ENCODE peak calls at places on chromosome 7, in five cellular contexts. One of them, this sample, is unnamed.

GRCh38 chr7:110835209-110835608 is 255.7 kb upstream of the LRRN3 start:
- DNase-seq in WERI-Rb-1: no peak
- DNase-seq in stomach: no peak
- DNase-seq in fibroblast of pulmonary artery: no peak
- DNase-seq in coronary artery: no peak
- DNase-seq in this sample: no peak

GRCh38 chr7:98102170-98102569 is 4.5 kb upstream of the LMTK2 start:
- DNase-seq in WERI-Rb-1: no peak
- DNase-seq in stomach: no peak
- DNase-seq in fibroblast of pulmonary artery: no peak
- DNase-seq in coronary artery: no peak
- DNase-seq in this sample: no peak

GRCh38 chr7:1647961-1648631 is 22.0 kb upstream of the ELFN1 start:
- DNase-seq in WERI-Rb-1: peak; percentile 59
- DNase-seq in stomach: peak; percentile 55
- DNase-seq in fibroblast of pulmonary artery: no peak
- DNase-seq in coronary artery: no peak
- DNase-seq in this sample: no peak

GRCh38 chr7:28718523-28718922 is 239.6 kb downstream of the TRIL start:
- DNase-seq in WERI-Rb-1: no peak
- DNase-seq in stomach: no peak
- DNase-seq in fibroblast of pulmonary artery: no peak
- DNase-seq in coronary artery: no peak
- DNase-seq in this sample: no peak

GRCh38 chr7:31119249-31119648 is 67.1 kb downstream of the ADCYAP1R1 start:
- DNase-seq in WERI-Rb-1: no peak
- DNase-seq in stomach: no peak
- DNase-seq in fibroblast of pulmonary artery: no peak
- DNase-seq in coronary artery: no peak
- DNase-seq in this sample: no peak

GRCh38 chr7:31744294-31744874 is 57.4 kb downstream of the PPP1R17 start:
- DNase-seq in WERI-Rb-1: peak; percentile 61
- DNase-seq in stomach: peak; percentile 61
- DNase-seq in fibroblast of pulmonary artery: peak; percentile 80
- DNase-seq in coronary artery: no peak
- DNase-seq in this sample: peak; percentile 17

GRCh38 chr7:2876031-2876862 is 32.1 kb upstream of the GNA12 start:
- DNase-seq in WERI-Rb-1: no peak
- DNase-seq in stomach: no peak
- DNase-seq in fibroblast of pulmonary artery: peak; percentile 76
- DNase-seq in coronary artery: no peak
- DNase-seq in this sample: no peak

GRCh38 chr7:99752354-99752753 is 17.4 kb upstream of the CYP3A7 start:
- DNase-seq in WERI-Rb-1: no peak
- DNase-seq in stomach: peak; percentile 62
- DNase-seq in fibroblast of pulmonary artery: no peak
- DNase-seq in coronary artery: no peak
- DNase-seq in this sample: no peak

GRCh38 chr7:130909161-130909836 is 175.3 kb upstream of the KLF14 start:
- DNase-seq in WERI-Rb-1: no peak
- DNase-seq in stomach: no peak
- DNase-seq in fibroblast of pulmonary artery: no peak
- DNase-seq in coronary artery: peak; percentile 69
- DNase-seq in this sample: no peak

GRCh38 chr7:43568529-43568928 is 14.4 kb upstream of the STK17A start:
- DNase-seq in WERI-Rb-1: no peak
- DNase-seq in stomach: no peak
- DNase-seq in fibroblast of pulmonary artery: peak; percentile 46
- DNase-seq in coronary artery: no peak
- DNase-seq in this sample: no peak

GRCh38 chr7:137354361-137354760 is 10.8 kb upstream of the PTN start:
- DNase-seq in WERI-Rb-1: no peak
- DNase-seq in stomach: no peak
- DNase-seq in fibroblast of pulmonary artery: peak; percentile 73
- DNase-seq in coronary artery: no peak
- DNase-seq in this sample: no peak

GRCh38 chr7:44748948-44749731 is 493 bp downstream of the ZMIZ2 start:
- DNase-seq in WERI-Rb-1: no peak
- DNase-seq in stomach: no peak
- DNase-seq in fibroblast of pulmonary artery: no peak
- DNase-seq in coronary artery: peak; percentile 74
- DNase-seq in this sample: no peak

GRCh38 chr7:28155964-28156363 is 24.6 kb downstream of the JAZF1 start:
- DNase-seq in WERI-Rb-1: no peak
- DNase-seq in stomach: no peak
- DNase-seq in fibroblast of pulmonary artery: peak; percentile 71
- DNase-seq in coronary artery: no peak
- DNase-seq in this sample: no peak

GRCh38 chr7:111682576-111683372 is 120.5 kb upstream of the IMMP2L start:
- DNase-seq in WERI-Rb-1: no peak
- DNase-seq in stomach: no peak
- DNase-seq in fibroblast of pulmonary artery: no peak
- DNase-seq in coronary artery: no peak
- DNase-seq in this sample: no peak

GRCh38 chr7:81846398-81846797 is 76.6 kb upstream of the HGF start:
- DNase-seq in WERI-Rb-1: no peak
- DNase-seq in stomach: no peak
- DNase-seq in fibroblast of pulmonary artery: peak; percentile 76
- DNase-seq in coronary artery: no peak
- DNase-seq in this sample: no peak

GRCh38 chr7:132742152-132742551 is 165.9 kb upstream of the PLXNA4 start:
- DNase-seq in WERI-Rb-1: no peak
- DNase-seq in stomach: peak; percentile 70
- DNase-seq in fibroblast of pulmonary artery: peak; percentile 96
- DNase-seq in coronary artery: no peak
- DNase-seq in this sample: no peak

GRCh38 chr7:25752967-25753791 is 398.8 kb upstream of the NFE2L3 start:
- DNase-seq in WERI-Rb-1: no peak
- DNase-seq in stomach: no peak
- DNase-seq in fibroblast of pulmonary artery: no peak
- DNase-seq in coronary artery: no peak
- DNase-seq in this sample: no peak

GRCh38 chr7:74380720-74381119 is 73.0 kb upstream of the GTF2IRD1 start:
- DNase-seq in WERI-Rb-1: no peak
- DNase-seq in stomach: peak; percentile 33
- DNase-seq in fibroblast of pulmonary artery: no peak
- DNase-seq in coronary artery: no peak
- DNase-seq in this sample: no peak

GRCh38 chr7:24702674-24703235 is 54.5 kb downstream of the GSDME start:
- DNase-seq in WERI-Rb-1: no peak
- DNase-seq in stomach: no peak
- DNase-seq in fibroblast of pulmonary artery: no peak
- DNase-seq in coronary artery: no peak
- DNase-seq in this sample: no peak

GRCh38 chr7:6542368-6542767 is 8.9 kb downstream of the GRID2IP start:
- DNase-seq in WERI-Rb-1: no peak
- DNase-seq in stomach: no peak
- DNase-seq in fibroblast of pulmonary artery: no peak
- DNase-seq in coronary artery: no peak
- DNase-seq in this sample: no peak

GRCh38 chr7:102103027-102103372 is 183.7 kb upstream of the SH2B2 start:
- DNase-seq in WERI-Rb-1: no peak
- DNase-seq in stomach: no peak
- DNase-seq in fibroblast of pulmonary artery: no peak
- DNase-seq in coronary artery: peak; percentile 35
- DNase-seq in this sample: no peak

GRCh38 chr7:27096756-27097514 is 1.1 kb upstream of the HOXA1 start:
- DNase-seq in WERI-Rb-1: no peak
- DNase-seq in stomach: no peak
- DNase-seq in fibroblast of pulmonary artery: no peak
- DNase-seq in coronary artery: no peak
- DNase-seq in this sample: no peak

GRCh38 chr7:67692425-67692824 is 695.8 kb downstream of the TYW1 start:
- DNase-seq in WERI-Rb-1: no peak
- DNase-seq in stomach: peak; percentile 54
- DNase-seq in fibroblast of pulmonary artery: no peak
- DNase-seq in coronary artery: no peak
- DNase-seq in this sample: no peak

GRCh38 chr7:122638459-122638858 is 60.5 kb downstream of the RNF133 start:
- DNase-seq in WERI-Rb-1: no peak
- DNase-seq in stomach: no peak
- DNase-seq in fibroblast of pulmonary artery: no peak
- DNase-seq in coronary artery: no peak
- DNase-seq in this sample: no peak

GRCh38 chr7:27173412-27174076 is 576 bp downstream of the HOXA10 start:
- DNase-seq in WERI-Rb-1: peak; percentile 14
- DNase-seq in stomach: peak; percentile 28
- DNase-seq in fibroblast of pulmonary artery: no peak
- DNase-seq in coronary artery: no peak
- DNase-seq in this sample: peak; percentile 55

GRCh38 chr7:149310113-149310836 is 48.3 kb downstream of the ZNF783 start:
- DNase-seq in WERI-Rb-1: no peak
- DNase-seq in stomach: no peak
- DNase-seq in fibroblast of pulmonary artery: peak; percentile 86
- DNase-seq in coronary artery: no peak
- DNase-seq in this sample: no peak

DNA sequence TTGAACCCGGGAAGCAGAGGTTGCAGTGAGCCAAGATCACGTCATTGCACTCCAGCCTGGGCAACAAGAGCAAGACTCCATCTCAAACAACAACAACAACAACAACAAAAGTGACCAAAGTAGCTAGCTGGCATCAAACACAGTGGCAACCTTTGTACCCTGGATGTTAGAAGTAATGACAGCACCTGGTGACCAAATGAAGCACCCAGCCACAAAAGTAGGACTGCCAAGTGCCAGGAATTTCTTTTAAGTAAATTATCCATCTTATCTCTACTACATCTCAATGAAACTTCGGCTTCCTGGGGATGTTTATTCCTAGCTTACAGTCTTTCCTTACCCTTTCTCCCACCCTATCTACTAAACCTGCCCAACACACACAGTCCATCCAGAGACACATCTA is 18.8 kb downstream of the SRPK2 start:
- DNase-seq in WERI-Rb-1: no peak
- DNase-seq in stomach: no peak
- DNase-seq in fibroblast of pulmonary artery: no peak
- DNase-seq in coronary artery: no peak
- DNase-seq in this sample: no peak
- TF ChIP-seq CTCF in WERI-Rb-1: no peak
- TF ChIP-seq CTCF in stomach: no peak
- TF ChIP-seq CTCF in fibroblast of pulmonary artery: no peak
- TF ChIP-seq CTCF in coronary artery: no peak
- TF ChIP-seq CTCF in this sample: no peak

DNA sequence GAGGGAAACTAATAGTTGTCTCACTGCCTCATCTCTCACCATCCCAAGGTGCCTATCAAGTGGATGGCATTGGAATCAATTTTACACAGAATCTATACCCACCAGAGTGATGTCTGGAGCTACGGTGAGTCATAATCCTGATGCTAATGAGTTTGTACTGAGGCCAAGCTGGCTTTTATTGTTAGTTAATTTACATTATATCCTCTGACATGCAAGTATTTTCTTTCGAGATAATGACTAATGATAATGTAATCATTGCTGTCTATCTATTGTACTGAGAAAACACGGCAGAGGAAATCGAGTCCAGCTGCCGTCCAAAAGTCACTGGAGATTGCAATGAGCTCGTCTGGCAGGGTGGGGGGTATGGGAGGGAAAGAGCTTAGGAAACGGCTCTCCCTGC is 172.4 kb upstream of the LANCL2 start:
- DNase-seq in WERI-Rb-1: no peak
- DNase-seq in stomach: no peak
- DNase-seq in fibroblast of pulmonary artery: peak; percentile 53
- DNase-seq in coronary artery: no peak
- DNase-seq in this sample: no peak
- TF ChIP-seq CTCF in WERI-Rb-1: no peak
- TF ChIP-seq CTCF in stomach: no peak
- TF ChIP-seq CTCF in fibroblast of pulmonary artery: no peak
- TF ChIP-seq CTCF in coronary artery: no peak
- TF ChIP-seq CTCF in this sample: no peak

GRCh38 chr7:120337308-120337907 is 64.4 kb downstream of the KCND2 start:
- DNase-seq in WERI-Rb-1: no peak
- DNase-seq in stomach: no peak
- DNase-seq in fibroblast of pulmonary artery: peak; percentile 4
- DNase-seq in coronary artery: no peak
- DNase-seq in this sample: no peak
- TF ChIP-seq CTCF in WERI-Rb-1: peak; percentile 47
- TF ChIP-seq CTCF in stomach: no peak
- TF ChIP-seq CTCF in fibroblast of pulmonary artery: peak; percentile 40
- TF ChIP-seq CTCF in coronary artery: no peak
- TF ChIP-seq CTCF in this sample: no peak

DNA sequence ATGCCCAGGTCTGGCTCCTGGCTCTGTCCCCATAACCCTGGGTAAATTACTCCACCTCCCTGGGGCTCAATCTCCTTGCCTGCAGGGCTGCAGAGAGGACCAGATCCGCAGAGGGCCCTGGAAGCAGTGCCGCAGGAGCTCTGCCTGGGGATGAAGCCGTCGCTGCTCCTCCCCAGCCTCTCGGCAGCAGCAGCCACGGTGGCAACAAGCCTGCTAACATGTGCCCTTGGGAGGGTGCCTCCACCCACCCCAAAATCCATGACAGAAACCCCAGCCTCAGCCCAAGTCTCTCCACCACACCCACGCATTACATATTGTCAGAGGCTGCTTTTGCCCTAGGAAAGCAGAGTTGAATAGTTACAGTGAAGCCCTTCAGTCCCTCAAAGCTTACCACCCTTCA is 486.4 kb upstream of the FOXK1 start:
- DNase-seq in WERI-Rb-1: no peak
- DNase-seq in stomach: no peak
- DNase-seq in fibroblast of pulmonary artery: no peak
- DNase-seq in coronary artery: no peak
- DNase-seq in this sample: no peak
- TF ChIP-seq CTCF in WERI-Rb-1: no peak
- TF ChIP-seq CTCF in stomach: no peak
- TF ChIP-seq CTCF in fibroblast of pulmonary artery: no peak
- TF ChIP-seq CTCF in coronary artery: no peak
- TF ChIP-seq CTCF in this sample: no peak